ENCODE peak calls at places on chromosomes 2 and 18, in nine cellular contexts. F is ELR; W is cerebellum; S is GM12864; R is T-helper 2 cell; I is stimulated activated CD8-positive, alpha-beta memory T cell treated with anti-CD3 and anti-CD28 coated beads, Interleukin-2, amount 100 ng/mL, for 1 hour; D is nephron progenitor cell; M is T-helper 1 cell; T is activated T-cell treated with anti-CD3 and anti-CD28 coated beads, Interleukin-2, amount 50 U/mL, for 72 hours. G is an unnamed sample.

GRCh38 chr2:54652540-54652939 is 70.9 kb upstream of the EML6 start:
- DNase-seq in F (peak), W (no peak), S (no peak), R (no peak), I (no peak), D (no peak), M (no peak), T (no peak), G (peak)

GRCh38 chr2:96649342-96649741 is 6.8 kb downstream of the FER1L5 start:
- DNase-seq in F (no peak), W (no peak), S (no peak), R (no peak), I (no peak), D (no peak), M (no peak), T (no peak), G (no peak)

GRCh38 chr2:197628043-197628500 is 47.3 kb downstream of the RFTN2 start:
- DNase-seq in F (peak), W (peak), S (peak), R (no peak), I (no peak), D (peak), M (no peak), T (no peak), G (no peak)

GRCh38 chr2:229714080-229714735 is at the start of gene DNER:
- DNase-seq in F (peak), W (peak), S (no peak), R (peak), I (peak), D (peak), M (peak), T (peak), G (no peak)

GRCh38 chr2:102033750-102034682 is 42.3 kb downstream of the IL1R2 start:
- DNase-seq in F (no peak), W (no peak), S (no peak), R (no peak), I (no peak), D (no peak), M (no peak), T (no peak), G (no peak)

GRCh38 chr2:219352448-219353023 is 20.0 kb upstream of the RESP18 start:
- DNase-seq in F (peak), W (peak), S (no peak), R (peak), I (peak), D (peak), M (peak), T (peak), G (peak)

GRCh38 chr2:231347081-231347480 is 48.4 kb upstream of the B3GNT7 start:
- DNase-seq in F (no peak), W (no peak), S (no peak), R (no peak), I (no peak), D (no peak), M (no peak), T (no peak), G (no peak)

GRCh38 chr2:108612514-108613183 is 78.4 kb downstream of the LIMS1 start:
- DNase-seq in F (no peak), W (no peak), S (peak), R (peak), I (no peak), D (no peak), M (peak), T (peak), G (no peak)

GRCh38 chr2:109715302-109715937 is 78.7 kb upstream of the RGPD5 start:
- DNase-seq in F (peak), W (no peak), S (no peak), R (no peak), I (no peak), D (no peak), M (no peak), T (no peak), G (no peak)

GRCh38 chr18:74489631-74490030 is 6.5 kb upstream of the CNDP2 start:
- DNase-seq in F (peak), W (no peak), S (no peak), R (no peak), I (no peak), D (no peak), M (no peak), T (no peak), G (no peak)

GRCh38 chr2:47051562-47051961 is 103.5 kb downstream of the STPG4 start:
- DNase-seq in F (no peak), W (no peak), S (no peak), R (no peak), I (no peak), D (no peak), M (no peak), T (no peak), G (no peak)

GRCh38 chr2:205405194-205405593 is 277.1 kb upstream of the NRP2 start:
- DNase-seq in F (peak), W (no peak), S (no peak), R (no peak), I (no peak), D (no peak), M (no peak), T (no peak), G (no peak)

GRCh38 chr2:195861821-195862220 is 204.8 kb downstream of the SLC39A10 start:
- DNase-seq in F (no peak), W (no peak), S (no peak), R (no peak), I (no peak), D (no peak), M (no peak), T (no peak), G (no peak)

GRCh38 chr2:172098287-172098649 is 4.4 kb downstream of the DLX2 start:
- DNase-seq in F (peak), W (no peak), S (no peak), R (no peak), I (no peak), D (no peak), M (no peak), T (no peak), G (no peak)

GRCh38 chr2:159860611-159861010 is 62.6 kb upstream of the CD302 start:
- DNase-seq in F (no peak), W (no peak), S (no peak), R (no peak), I (no peak), D (no peak), M (no peak), T (no peak), G (no peak)

GRCh38 chr2:15627842-15628684 is 36.4 kb downstream of the DDX1 start:
- DNase-seq in F (no peak), W (no peak), S (no peak), R (no peak), I (no peak), D (no peak), M (no peak), T (no peak), G (no peak)

GRCh38 chr18:9735238-9735637 is 27.1 kb downstream of the RAB31 start:
- DNase-seq in F (no peak), W (no peak), S (no peak), R (no peak), I (no peak), D (no peak), M (no peak), T (no peak), G (no peak)

GRCh38 chr2:15674637-15675455 is 83.2 kb downstream of the DDX1 start:
- DNase-seq in F (no peak), W (no peak), S (no peak), R (no peak), I (no peak), D (no peak), M (no peak), T (no peak), G (peak)

GRCh38 chr2:51624995-51625394 is 593.1 kb upstream of the NRXN1 start:
- DNase-seq in F (peak), W (no peak), S (no peak), R (no peak), I (no peak), D (no peak), M (no peak), T (no peak), G (no peak)

GRCh38 chr2:119819846-119820245 is 60.1 kb downstream of the PTPN4 start:
- DNase-seq in F (no peak), W (no peak), S (no peak), R (no peak), I (no peak), D (no peak), M (no peak), T (no peak), G (no peak)

GRCh38 chr2:8076453-8077284 is 605.2 kb upstream of the ID2 start:
- DNase-seq in F (no peak), W (no peak), S (no peak), R (peak), I (no peak), D (no peak), M (no peak), T (no peak), G (no peak)

GRCh38 chr2:109129921-109130725 is 1.1 kb downstream of the SH3RF3 start:
- DNase-seq in F (peak), W (no peak), S (no peak), R (no peak), I (no peak), D (peak), M (no peak), T (peak), G (no peak)

GRCh38 chr18:23956483-23956882 is 58.1 kb upstream of the TTC39C start:
- DNase-seq in F (no peak), W (no peak), S (no peak), R (no peak), I (no peak), D (no peak), M (no peak), T (no peak), G (no peak)

GRCh38 chr2:95351080-95351915 is 51.2 kb upstream of the FAHD2A start:
- DNase-seq in F (no peak), W (no peak), S (no peak), R (no peak), I (no peak), D (no peak), M (no peak), T (no peak), G (no peak)

GRCh38 chr2:121650554-121650930 is 1.3 kb upstream of the CLASP1 start:
- DNase-seq in F (peak), W (no peak), S (no peak), R (no peak), I (no peak), D (no peak), M (no peak), T (peak), G (no peak)

GRCh38 chr18:22469061-22469689 is 51.5 kb upstream of the CTAGE1 start:
- DNase-seq in F (peak), W (no peak), S (no peak), R (no peak), I (no peak), D (no peak), M (no peak), T (no peak), G (no peak)

GRCh38 chr2:38138419-38138818 is 62.5 kb upstream of the CYP1B1 start:
- DNase-seq in F (no peak), W (no peak), S (no peak), R (no peak), I (no peak), D (no peak), M (no peak), T (no peak), G (no peak)

GRCh38 chr2:23605236-23605635 is 220.3 kb downstream of the KLHL29 start:
- DNase-seq in F (no peak), W (no peak), S (no peak), R (no peak), I (no peak), D (no peak), M (no peak), T (no peak), G (no peak)

GRCh38 chr2:225458431-225459117 is 59.1 kb downstream of the NYAP2 start:
- DNase-seq in F (no peak), W (no peak), S (no peak), R (no peak), I (no peak), D (no peak), M (no peak), T (no peak), G (no peak)

GRCh38 chr18:8762968-8763367 is 57.6 kb downstream of the MTCL1 start:
- DNase-seq in F (no peak), W (no peak), S (no peak), R (no peak), I (no peak), D (no peak), M (no peak), T (no peak), G (no peak)

GRCh38 chr2:129748653-129749052 is 230.8 kb upstream of the RAB6C start:
- DNase-seq in F (no peak), W (no peak), S (no peak), R (no peak), I (no peak), D (no peak), M (no peak), T (no peak), G (no peak)